ENCODE peak calls at places on chromosomes 12 and 14, in four cellular contexts. C is activated naive CD8-positive, alpha-beta T cell treated with anti-CD3 and anti-CD28 coated beads for 36 hours; M is CD8-positive, alpha-beta memory T cell; I is GM13977. Q is an unnamed sample.

GRCh38 chr12:85182699-85183098 is 97.3 kb upstream of the ALX1 start:
- DNase-seq in C (no peak), M (no peak), I (no peak), Q (no peak)

GRCh38 chr12:96371138-96371786 is 29.0 kb downstream of the CDK17 start:
- DNase-seq in C (no peak), M (no peak), I (no peak), Q (no peak)

GRCh38 chr12:67592228-67593011 is 56.1 kb upstream of the DYRK2 start:
- DNase-seq in C (no peak), M (peak), I (peak), Q (no peak)

GRCh38 chr12:93146278-93146939 is 217.3 kb upstream of the EEA1 start:
- DNase-seq in C (no peak), M (no peak), I (no peak), Q (no peak)

GRCh38 chr14:101928415-101928841 is 35.9 kb upstream of the DYNC1H1 start:
- DNase-seq in C (no peak), M (no peak), I (no peak), Q (no peak)

GRCh38 chr12:13200841-13201240 is 4.3 kb downstream of the EMP1 start:
- DNase-seq in C (no peak), M (no peak), I (no peak), Q (no peak)

GRCh38 chr14:95689441-95689840 is 3.2 kb downstream of the TCL1B start:
- DNase-seq in C (no peak), M (no peak), I (no peak), Q (no peak)

GRCh38 chr12:95204141-95204866 is 13.0 kb downstream of the FGD6 start:
- DNase-seq in C (no peak), M (no peak), I (no peak), Q (no peak)

GRCh38 chr12:83634726-83635267 is 948.1 kb downstream of the TMTC2 start:
- DNase-seq in C (no peak), M (no peak), I (no peak), Q (no peak)

GRCh38 chr14:37610945-37611523 is 15.6 kb downstream of the TTC6 start:
- DNase-seq in C (no peak), M (no peak), I (no peak), Q (no peak)

GRCh38 chr12:105523164-105524057 is 192.9 kb downstream of the C12orf75 start:
- DNase-seq in C (no peak), M (no peak), I (no peak), Q (no peak)

GRCh38 chr14:57988445-57988844 is 122.6 kb upstream of the SLC35F4 start:
- DNase-seq in C (no peak), M (no peak), I (no peak), Q (no peak)

GRCh38 chr12:116133149-116133548 is 144.3 kb downstream of the MED13L start:
- DNase-seq in C (no peak), M (no peak), I (no peak), Q (no peak)

GRCh38 chr12:106429636-106430035 is 72.1 kb downstream of the POLR3B start:
- DNase-seq in C (no peak), M (no peak), I (no peak), Q (no peak)

GRCh38 chr14:32805979-32806378 is 132.7 kb upstream of the NPAS3 start:
- DNase-seq in C (no peak), M (no peak), I (no peak), Q (no peak)

GRCh38 chr12:104658085-104658484 is 201.3 kb downstream of the CHST11 start:
- DNase-seq in C (no peak), M (no peak), I (no peak), Q (no peak)

GRCh38 chr12:45214739-45215418 is 1.0 kb upstream of the ANO6 start:
- DNase-seq in C (no peak), M (no peak), I (peak), Q (no peak)

GRCh38 chr14:101047326-101047725 is 143.8 kb upstream of the RTL1 start:
- DNase-seq in C (no peak), M (no peak), I (no peak), Q (no peak)

GRCh38 chr12:46926536-46926935 is 100.7 kb upstream of the SLC38A4 start:
- DNase-seq in C (no peak), M (no peak), I (no peak), Q (no peak)

GRCh38 chr14:99609245-99610117 is 5.5 kb upstream of the CCDC85C start:
- DNase-seq in C (no peak), M (no peak), I (no peak), Q (no peak)

GRCh38 chr12:93136243-93137015 is 207.3 kb upstream of the EEA1 start:
- DNase-seq in C (no peak), M (no peak), I (no peak), Q (no peak)

GRCh38 chr14:50396636-50397460 is at the start of gene CDKL1:
- DNase-seq in C (peak), M (peak), I (peak), Q (peak)

GRCh38 chr12:89721291-89721987 is 12.8 kb upstream of the ATP2B1 start:
- DNase-seq in C (no peak), M (no peak), I (peak), Q (peak)